ENCODE peak calls at places on chromosomes 2 and 18, in five cellular contexts. Z is H9, X is H1, F is trophoblast cell, M is neuronal stem cell. U is an unnamed sample.

GRCh38 chr2:117918608-117919007 is 95.3 kb downstream of the CCDC93 start:
- DNase-seq in Z (no peak), X (no peak), F (no peak), M (no peak), U (no peak)

GRCh38 chr2:79982445-79982844 is 322.1 kb downstream of the LRRTM1 start:
- DNase-seq in Z (peak), X (peak), F (no peak), M (no peak), U (no peak)

GRCh38 chr2:128275498-128276045 is 43.1 kb downstream of the HS6ST1 start:
- DNase-seq in Z (peak), X (no peak), F (peak), M (no peak), U (no peak)

GRCh38 chr18:8307960-8308359 is 301.3 kb upstream of the RAB12 start:
- DNase-seq in Z (no peak), X (no peak), F (no peak), M (no peak), U (no peak)

GRCh38 chr2:32278476-32278853 is 761 bp downstream of the YIPF4 start:
- DNase-seq in Z (no peak), X (no peak), F (no peak), M (no peak), U (no peak)

GRCh38 chr2:160321025-160321424 is 121.0 kb upstream of the ITGB6 start:
- DNase-seq in Z (no peak), X (no peak), F (no peak), M (no peak), U (no peak)

GRCh38 chr2:239198221-239198620 is 202.6 kb downstream of the HDAC4 start:
- DNase-seq in Z (no peak), X (no peak), F (no peak), M (no peak), U (no peak)

GRCh38 chr2:167544602-167545001 is 656.3 kb downstream of the XIRP2 start:
- DNase-seq in Z (no peak), X (no peak), F (no peak), M (no peak), U (no peak)

GRCh38 chr2:200486529-200486928 is 23.3 kb downstream of the KCTD18 start:
- DNase-seq in Z (no peak), X (no peak), F (no peak), M (no peak), U (peak)

GRCh38 chr2:132797551-132797950 is 127.5 kb upstream of the LYPD1 start:
- DNase-seq in Z (no peak), X (no peak), F (no peak), M (no peak), U (peak)

GRCh38 chr18:55779461-55779710 is 191.4 kb upstream of the TCF4 start:
- DNase-seq in Z (no peak), X (no peak), F (no peak), M (no peak), U (no peak)

GRCh38 chr18:74546751-74547530 is 12.6 kb downstream of the CNDP1 start:
- DNase-seq in Z (no peak), X (no peak), F (no peak), M (no peak), U (peak)

GRCh38 chr18:47345996-47346395 is 94.5 kb upstream of the SKOR2 start:
- DNase-seq in Z (no peak), X (no peak), F (no peak), M (no peak), U (no peak)

GRCh38 chr18:51881394-51881793 is 458.6 kb upstream of the DCC start:
- DNase-seq in Z (no peak), X (no peak), F (no peak), M (no peak), U (no peak)
- H3K14ac ChIP-seq in Z (no peak), X (no peak), F (no peak), M (no peak), U (no peak)

GRCh38 chr2:234951386-234952269 is at the start of gene SH3BP4:
- DNase-seq in Z (peak), X (peak), F (peak), M (peak), U (peak)
- H3K14ac ChIP-seq in Z (peak), X (no peak), F (peak), M (peak), U (peak)

GRCh38 chr2:84906108-84906899 is 848 bp downstream of the TMSB10 start:
- DNase-seq in Z (no peak), X (no peak), F (no peak), M (no peak), U (no peak)
- H3K14ac ChIP-seq in Z (peak), X (no peak), F (peak), M (no peak), U (peak)

GRCh38 chr2:15701991-15702390 is 110.3 kb downstream of the DDX1 start:
- DNase-seq in Z (no peak), X (no peak), F (no peak), M (no peak), U (no peak)

GRCh38 chr2:15700610-15701325 is 109.1 kb downstream of the DDX1 start:
- DNase-seq in Z (no peak), X (no peak), F (no peak), M (no peak), U (no peak)

GRCh38 chr2:15701326-15701907 is 109.7 kb downstream of the DDX1 start:
- DNase-seq in Z (no peak), X (no peak), F (no peak), M (no peak), U (no peak)

GRCh38 chr2:15702452-15702851 is 110.8 kb downstream of the DDX1 start:
- DNase-seq in Z (no peak), X (no peak), F (no peak), M (no peak), U (no peak)

DNA sequence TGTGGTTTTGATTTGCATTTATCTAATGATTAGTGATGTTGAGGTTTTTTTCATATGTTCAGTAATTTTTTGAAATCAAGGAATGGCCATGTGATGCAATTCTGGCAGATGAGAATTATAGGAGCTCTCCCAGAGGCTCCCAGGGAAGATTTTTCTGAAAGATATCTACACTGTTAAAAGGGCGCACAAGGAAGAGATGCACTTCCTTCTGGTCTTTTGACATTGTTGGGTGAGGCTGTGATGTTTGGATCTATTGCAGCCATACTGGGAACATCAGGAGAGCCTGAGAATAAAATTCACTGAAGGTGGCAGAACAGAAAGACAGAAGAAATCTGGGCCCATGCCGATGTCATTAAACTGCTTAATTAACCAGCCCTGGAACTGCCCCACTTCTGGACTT is 108.5 kb downstream of the DDX1 start:
- DNase-seq in Z (no peak), X (no peak), F (no peak), M (no peak), U (no peak)
- H3K14ac ChIP-seq in Z (no peak), X (no peak), F (no peak), M (no peak), U (no peak)

DNA sequence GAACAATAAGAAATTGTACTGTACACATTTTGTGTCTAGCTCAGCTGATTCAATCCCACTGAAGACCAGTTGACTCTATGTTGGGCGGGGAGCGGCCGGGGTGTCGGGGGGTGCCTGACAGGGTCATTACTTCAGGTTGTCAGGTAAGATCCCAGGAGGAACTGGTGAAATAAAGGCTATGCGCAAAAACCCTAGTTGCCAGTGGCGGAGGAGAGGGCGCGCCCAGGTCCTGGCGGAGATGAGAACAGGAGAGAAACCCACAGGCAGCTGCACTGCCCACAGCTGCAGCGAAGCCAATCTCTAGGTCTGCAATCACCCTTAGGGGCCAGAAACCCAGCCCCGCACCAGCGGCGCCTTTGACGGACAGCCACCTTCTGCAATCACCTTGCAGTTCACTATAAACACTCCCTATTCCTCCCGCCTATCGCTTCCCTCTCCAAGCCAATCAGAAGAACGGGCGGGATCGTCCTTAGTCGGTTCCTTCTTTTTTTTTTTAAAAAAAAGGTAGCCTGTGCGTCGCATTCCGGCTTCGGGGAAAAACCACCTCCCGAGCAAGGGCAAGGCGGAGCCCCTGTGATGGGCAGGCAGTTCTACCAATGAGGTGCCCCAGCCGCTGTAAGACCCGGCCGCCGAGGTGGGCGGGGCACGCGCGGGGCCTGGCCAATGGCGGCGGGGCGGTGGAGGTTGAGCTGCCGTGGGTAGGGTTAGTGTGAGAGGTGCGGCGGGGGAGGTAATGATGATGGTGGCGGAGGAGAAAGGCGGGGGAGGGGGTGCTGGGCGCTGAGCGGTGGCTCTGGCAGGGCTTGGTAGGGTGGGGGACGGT is at the start of gene EHBP1:
- DNase-seq in Z (peak), X (peak), F (peak), M (peak), U (peak)
- H3K14ac ChIP-seq in Z (peak), X (no peak), F (peak), M (peak), U (peak)